ENCODE peak calls at places on chromosome X, in seven cellular contexts. J is neuronal stem cell, A is fibroblast of lung, Q is small intestine, H is NB4, D is choroid plexus epithelial cell, F is H7. M is an unnamed sample.
A peak's percentile ranks its signal among the peaks of the same experiment; 100 is the strongest.

GRCh38 chrX:153924149-153924861 is 1.8 kb downstream of the ARHGAP4 start:
- DNase-seq in J (no peak), A (peak; percentile 53), Q (peak; percentile 37), H (peak; percentile 87), D (peak; percentile 45), F (no peak), M (peak; percentile 61)

GRCh38 chrX:151754042-151754419 is 19.5 kb downstream of the CNGA2 start:
- DNase-seq in J (no peak), A (peak; percentile 4), Q (peak; percentile 2), H (no peak), D (peak; percentile 43), F (no peak), M (peak; percentile 47)

GRCh38 chrX:76183289-76184057 is 10.6 kb downstream of the PBDC1 start:
- DNase-seq in J (no peak), A (peak; percentile 93), Q (peak; percentile 56), H (peak; percentile 42), D (peak; percentile 90), F (no peak), M (peak; percentile 66)

GRCh38 chrX:66200855-66201795 is 37.1 kb downstream of the HEPH start:
- DNase-seq in J (no peak), A (peak; percentile 17), Q (peak; percentile 10), H (peak; percentile 24), D (peak; percentile 42), F (no peak), M (peak; percentile 15)

GRCh38 chrX:71532078-71532752 is 689 bp upstream of the OGT start:
- DNase-seq in J (no peak), A (peak; percentile 38), Q (peak; percentile 59), H (peak; percentile 79), D (peak; percentile 44), F (no peak), M (peak; percentile 49)

GRCh38 chrX:13659057-13659456 is 6.1 kb downstream of the TCEANC start:
- DNase-seq in J (no peak), A (peak; percentile 71), Q (no peak), H (peak; percentile 82), D (peak; percentile 75), F (peak; percentile 15), M (peak; percentile 52)

GRCh38 chrX:47146121-47146935 is 1.3 kb downstream of the RBM10 start:
- DNase-seq in J (no peak), A (no peak), Q (peak; percentile 64), H (peak; percentile 25), D (no peak), F (peak; percentile 26), M (no peak)

GRCh38 chrX:44972132-44972531 is 99.1 kb downstream of the KDM6A start:
- DNase-seq in J (no peak), A (no peak), Q (no peak), H (no peak), D (no peak), F (no peak), M (no peak)

GRCh38 chrX:128929281-128930057 is 593.8 kb downstream of the SMARCA1 start:
- DNase-seq in J (no peak), A (no peak), Q (no peak), H (no peak), D (no peak), F (no peak), M (no peak)

GRCh38 chrX:11756354-11757318 is 1.4 kb upstream of the MSL3 start:
- DNase-seq in J (no peak), A (no peak), Q (no peak), H (peak; percentile 20), D (peak; percentile 16), F (no peak), M (peak; percentile 44)
- H3K4me3 ChIP-seq in J (peak overlapping the region; percentile 52), A (peak overlapping the region; percentile 56), Q (no peak overlapping the region), H (no peak overlapping the region), D (no peak overlapping the region), F (peak overlapping the region; percentile 67), M (peak overlapping the region; percentile 49)

DNA sequence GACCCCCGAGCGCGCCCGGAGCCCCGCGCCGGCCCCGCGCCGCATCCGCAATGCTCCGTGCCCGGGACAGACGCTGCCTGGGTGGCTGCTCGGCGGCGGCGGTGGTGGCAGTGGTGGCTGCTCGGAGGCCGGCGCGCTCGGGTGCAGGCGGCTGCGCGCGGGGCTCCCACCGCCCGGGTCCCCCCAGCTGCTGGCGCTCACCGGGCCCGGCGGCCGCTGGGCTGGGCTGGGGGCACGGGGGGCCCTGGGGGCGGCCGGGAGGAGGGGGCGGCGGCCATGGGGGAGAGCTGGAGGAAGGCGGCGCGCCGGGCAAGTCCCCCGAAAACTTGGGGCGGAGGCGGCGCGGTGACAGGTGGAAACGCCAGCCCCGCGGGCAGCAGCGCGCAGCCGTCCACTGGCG is 83.4 kb upstream of the DHRSX start:
- DNase-seq in J (no peak), A (no peak), Q (no peak), H (no peak), D (no peak), F (peak; percentile 81), M (no peak)
- H3K4me3 ChIP-seq in J (peak overlapping the region; percentile 43), A (no peak overlapping the region), Q (no peak overlapping the region), H (no peak overlapping the region), D (no peak overlapping the region), F (peak overlapping the region; percentile 48), M (no peak overlapping the region)

GRCh38 chrX:137565318-137565904 is 516 bp upstream of the ZIC3 start:
- DNase-seq in J (no peak), A (no peak), Q (no peak), H (no peak), D (no peak), F (no peak), M (no peak)

GRCh38 chrX:137563681-137564651 is 2.0 kb upstream of the ZIC3 start:
- DNase-seq in J (no peak), A (no peak), Q (no peak), H (no peak), D (peak; percentile 60), F (peak; percentile 83), M (no peak)

GRCh38 chrX:137565921-137566745 is at the start of gene ZIC3:
- DNase-seq in J (no peak), A (peak; percentile 1), Q (peak; percentile 28), H (no peak), D (peak; percentile 88), F (peak; percentile 98), M (peak; percentile 17)

GRCh38 chrX:137566746-137567473 is 983 bp downstream of the ZIC3 start:
- DNase-seq in J (no peak), A (no peak), Q (no peak), H (no peak), D (peak; percentile 64), F (peak; percentile 52), M (no peak)

DNA sequence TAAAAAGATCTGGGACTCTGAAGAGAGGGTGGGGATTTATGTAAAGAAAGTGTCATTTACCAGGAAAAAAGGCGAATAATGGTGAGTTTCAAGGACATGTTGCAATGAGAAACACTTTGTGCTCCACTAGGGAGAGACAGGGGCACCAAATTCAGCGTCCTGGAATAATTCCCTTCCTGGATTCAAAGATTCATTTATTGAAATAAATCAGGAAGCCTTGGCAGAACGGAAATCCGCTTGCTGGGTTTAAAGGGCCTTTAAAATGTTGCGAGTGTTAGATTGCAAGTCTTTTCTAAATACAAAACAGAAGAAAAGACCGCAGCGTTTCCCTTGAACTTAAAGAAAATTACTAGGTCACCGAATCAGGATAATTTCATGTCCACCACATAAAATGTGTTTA is 3.8 kb upstream of the ZIC3 start:
- DNase-seq in J (no peak), A (no peak), Q (no peak), H (no peak), D (no peak), F (no peak), M (no peak)
- H3K4me3 ChIP-seq in J (no peak overlapping the region), A (no peak overlapping the region), Q (no peak overlapping the region), H (no peak overlapping the region), D (peak overlapping the region; percentile 35), F (peak overlapping the region; percentile 92), M (no peak overlapping the region)

GRCh38 chrX:155108427-155108826 is 37.1 kb downstream of the BRCC3 start:
- DNase-seq in J (no peak), A (no peak), Q (no peak), H (no peak), D (no peak), F (no peak), M (no peak)

GRCh38 chrX:155105919-155106318 is 34.6 kb downstream of the BRCC3 start:
- DNase-seq in J (no peak), A (no peak), Q (no peak), H (no peak), D (no peak), F (no peak), M (no peak)
- H3K4me3 ChIP-seq in J (no peak overlapping the region), A (no peak overlapping the region), Q (no peak overlapping the region), H (no peak overlapping the region), D (no peak overlapping the region), F (no peak overlapping the region), M (no peak overlapping the region)

DNA sequence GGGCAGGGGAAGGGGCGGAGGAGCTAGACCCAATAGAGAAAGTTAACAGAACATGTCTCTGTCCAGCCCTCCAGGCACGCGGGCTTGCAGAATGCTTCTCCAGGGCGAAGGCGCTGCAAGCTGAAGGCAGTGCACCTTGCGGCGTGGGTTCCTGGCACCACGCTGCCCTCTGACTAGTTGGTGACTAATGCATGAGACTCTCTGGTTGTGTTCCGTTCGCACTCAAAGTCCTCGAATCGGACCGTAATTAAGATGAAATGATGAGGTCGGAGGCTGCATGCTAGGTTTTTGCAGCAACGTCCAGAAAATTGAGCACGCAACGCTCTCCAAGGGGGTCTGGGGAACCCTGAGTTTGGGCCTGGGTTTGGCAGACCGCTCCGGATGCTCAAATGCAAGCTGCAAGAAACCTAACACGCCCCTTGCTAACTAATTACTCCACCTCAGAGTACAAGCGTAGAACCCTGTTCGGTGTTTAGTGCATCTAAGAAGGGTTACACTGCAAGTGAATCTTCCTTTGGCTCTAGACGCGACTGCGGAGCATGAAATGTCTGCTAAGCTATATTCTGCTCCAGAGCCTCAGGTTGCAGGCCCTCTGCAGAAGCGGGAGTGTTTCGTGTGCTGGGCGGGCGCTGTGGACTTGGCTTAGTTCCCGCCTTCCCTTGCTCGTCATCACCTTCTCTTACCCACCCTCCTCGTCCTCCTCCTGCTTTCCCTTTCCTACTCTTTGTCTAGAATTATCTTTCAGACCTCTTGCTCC is 57.1 kb upstream of the NKAP start:
- DNase-seq in J (no peak), A (no peak), Q (no peak), H (no peak), D (peak; percentile 5), F (peak; percentile 46), M (peak; percentile 25)
- H3K4me3 ChIP-seq in J (no peak overlapping the region), A (no peak overlapping the region), Q (no peak overlapping the region), H (no peak overlapping the region), D (no peak overlapping the region), F (peak overlapping the region; percentile 30), M (no peak overlapping the region)

DNA sequence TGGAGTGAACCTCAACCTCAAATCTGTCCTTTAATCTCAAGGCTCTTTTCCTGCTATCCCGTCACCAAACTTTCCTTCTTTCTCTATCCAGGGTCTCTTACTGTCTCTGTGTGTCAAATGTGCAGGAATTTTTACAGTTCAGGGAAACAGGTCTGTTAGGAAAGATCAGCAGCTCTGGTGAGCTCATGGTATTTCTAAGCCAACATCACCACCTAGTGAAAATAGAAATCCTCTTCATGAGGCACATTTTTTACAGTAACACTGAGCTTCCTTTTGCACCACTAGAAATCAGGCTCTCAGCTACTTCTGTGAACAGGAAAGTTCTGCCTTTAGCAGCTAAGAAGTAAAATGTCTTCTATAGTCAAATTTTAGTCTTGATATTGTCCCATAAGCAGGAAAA is 39.6 kb downstream of the NUDT11 start:
- DNase-seq in J (no peak), A (no peak), Q (no peak), H (peak; percentile 3), D (peak; percentile 8), F (no peak), M (no peak)
- H3K4me3 ChIP-seq in J (no peak overlapping the region), A (no peak overlapping the region), Q (no peak overlapping the region), H (no peak overlapping the region), D (no peak overlapping the region), F (peak overlapping the region; percentile 39), M (no peak overlapping the region)

DNA sequence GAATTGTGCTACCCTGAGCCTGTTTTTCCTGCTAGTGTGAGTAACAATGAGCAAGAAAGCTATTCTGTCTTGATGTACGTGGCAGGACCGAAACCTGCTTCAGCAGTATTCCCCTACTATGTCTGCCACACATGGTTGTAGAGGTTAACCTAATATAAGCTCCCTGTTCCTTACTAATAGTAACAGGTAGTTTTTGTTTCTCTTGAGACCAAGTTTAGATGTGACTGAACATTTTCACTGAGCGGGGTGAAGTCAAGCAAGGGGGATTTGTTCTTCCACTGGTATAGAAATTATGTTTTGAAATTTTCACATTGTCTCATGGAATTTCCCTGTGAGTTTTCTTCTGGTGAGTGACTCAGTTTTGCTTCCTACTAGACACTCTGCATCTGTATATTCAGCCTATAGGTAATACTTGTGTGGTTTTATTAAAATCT is 37.3 kb downstream of the RRAGB start:
- DNase-seq in J (no peak), A (no peak), Q (no peak), H (no peak), D (no peak), F (no peak), M (no peak)
- H3K4me3 ChIP-seq in J (no peak overlapping the region), A (no peak overlapping the region), Q (no peak overlapping the region), H (no peak overlapping the region), D (no peak overlapping the region), F (no peak overlapping the region), M (no peak overlapping the region)

M was measured in foreskin fibroblast.